ENCODE peak calls at places on chromosome 11, in nine cellular contexts. J is sigmoid colon, M is left ventricle myocardium inferior, N is GM12865, R is epithelial cell of esophagus, E is AG10803, F is astrocyte of the spinal cord, O is A549, W is ovary. B is an unnamed sample.
A peak's percentile ranks its signal among the peaks of the same experiment; 100 is the strongest.

GRCh38 chr11:120129570-120129969 is 8.3 kb downstream of the TRIM29 start:
- DNase-seq in M (peak; percentile 2), R (no peak), E (no peak), J (peak; percentile 55), O (no peak), F (no peak), W (no peak), N (no peak), B (no peak)

GRCh38 chr11:77299528-77299993 is 1.9 kb downstream of the GDPD4 start:
- DNase-seq in N (no peak), W (no peak), F (no peak), R (peak; percentile 97), M (no peak), E (no peak), O (peak; percentile 56), J (no peak), B (no peak)

GRCh38 chr11:27401760-27402316 is 38.8 kb upstream of the CCDC34 start:
- DNase-seq in F (no peak), J (no peak), M (no peak), R (peak; percentile 54), O (no peak), W (no peak), E (no peak), N (no peak), B (no peak)

GRCh38 chr11:15114501-15115475 is at the start of gene INSC:
- DNase-seq in J (no peak), M (peak; percentile 18), W (no peak), F (no peak), N (no peak), O (no peak), E (peak; percentile 17), R (no peak), B (no peak)

GRCh38 chr11:112925516-112926310 is 35.5 kb upstream of the NCAM1 start:
- DNase-seq in M (no peak), O (no peak), N (no peak), F (no peak), E (no peak), W (no peak), J (no peak), R (peak; percentile 58), B (no peak)

GRCh38 chr11:70567680-70568503 is 169.6 kb downstream of the CTTN start:
- DNase-seq in E (peak; percentile 54), M (peak; percentile 55), N (no peak), W (peak; percentile 31), R (peak; percentile 32), F (peak; percentile 26), O (no peak), J (peak; percentile 76), B (no peak)

GRCh38 chr11:130247289-130247688 is 67.4 kb downstream of the ZBTB44 start:
- DNase-seq in J (no peak), O (no peak), M (no peak), F (no peak), W (no peak), N (no peak), R (no peak), E (no peak), B (no peak)

GRCh38 chr11:121544956-121545355 is 92.2 kb upstream of the SORL1-AS1 start:
- DNase-seq in W (no peak), O (no peak), N (no peak), E (no peak), F (no peak), R (no peak), M (no peak), J (no peak), B (no peak)

GRCh38 chr11:87602776-87603175 is 565.0 kb downstream of the TMEM135 start:
- DNase-seq in E (no peak), N (no peak), J (no peak), W (no peak), O (no peak), M (no peak), F (no peak), R (peak; percentile 57), B (no peak)

GRCh38 chr11:662689-663274 is 25.7 kb downstream of the DRD4 start:
- DNase-seq in F (peak; percentile 58), N (peak; percentile 63), M (peak; percentile 59), E (peak; percentile 57), W (peak; percentile 68), O (peak; percentile 96), J (no peak), R (peak; percentile 59), B (peak; percentile 18)

GRCh38 chr11:47592970-47593369 is 1.2 kb downstream of the C1QTNF4 start:
- DNase-seq in O (no peak), R (no peak), F (no peak), E (no peak), M (no peak), W (no peak), N (no peak), J (no peak), B (no peak)

GRCh38 chr11:47593492-47593933 is 698 bp downstream of the C1QTNF4 start:
- DNase-seq in R (no peak), O (no peak), J (no peak), W (no peak), F (no peak), E (no peak), M (no peak), N (no peak), B (no peak)

GRCh38 chr11:47595967-47596366 is 1.8 kb upstream of the C1QTNF4 start:
- DNase-seq in N (no peak), W (no peak), J (no peak), O (no peak), F (no peak), R (no peak), M (no peak), E (no peak), B (no peak)

GRCh38 chr11:47595029-47595428 is 818 bp upstream of the C1QTNF4 start:
- DNase-seq in N (no peak), O (no peak), F (no peak), R (no peak), W (no peak), J (no peak), M (peak; percentile 57), E (no peak), B (no peak)

GRCh38 chr11:47593934-47594855 is at the start of gene C1QTNF4:
- DNase-seq in M (no peak), J (no peak), E (no peak), F (no peak), O (no peak), W (no peak), R (no peak), N (no peak), B (no peak)
- H3K4me3 ChIP-seq in M (peak within 1 kb of the TSS; percentile 51), J (peak within 1 kb of the TSS; percentile 29), E (peak within 1 kb of the TSS; percentile 27), F (peak within 1 kb of the TSS; percentile 6), O (peak within 1 kb of the TSS; percentile 40), W (no peak within 1 kb of the TSS), R (no peak within 1 kb of the TSS), N (no peak within 1 kb of the TSS), B (peak within 1 kb of the TSS; percentile 37)

DNA sequence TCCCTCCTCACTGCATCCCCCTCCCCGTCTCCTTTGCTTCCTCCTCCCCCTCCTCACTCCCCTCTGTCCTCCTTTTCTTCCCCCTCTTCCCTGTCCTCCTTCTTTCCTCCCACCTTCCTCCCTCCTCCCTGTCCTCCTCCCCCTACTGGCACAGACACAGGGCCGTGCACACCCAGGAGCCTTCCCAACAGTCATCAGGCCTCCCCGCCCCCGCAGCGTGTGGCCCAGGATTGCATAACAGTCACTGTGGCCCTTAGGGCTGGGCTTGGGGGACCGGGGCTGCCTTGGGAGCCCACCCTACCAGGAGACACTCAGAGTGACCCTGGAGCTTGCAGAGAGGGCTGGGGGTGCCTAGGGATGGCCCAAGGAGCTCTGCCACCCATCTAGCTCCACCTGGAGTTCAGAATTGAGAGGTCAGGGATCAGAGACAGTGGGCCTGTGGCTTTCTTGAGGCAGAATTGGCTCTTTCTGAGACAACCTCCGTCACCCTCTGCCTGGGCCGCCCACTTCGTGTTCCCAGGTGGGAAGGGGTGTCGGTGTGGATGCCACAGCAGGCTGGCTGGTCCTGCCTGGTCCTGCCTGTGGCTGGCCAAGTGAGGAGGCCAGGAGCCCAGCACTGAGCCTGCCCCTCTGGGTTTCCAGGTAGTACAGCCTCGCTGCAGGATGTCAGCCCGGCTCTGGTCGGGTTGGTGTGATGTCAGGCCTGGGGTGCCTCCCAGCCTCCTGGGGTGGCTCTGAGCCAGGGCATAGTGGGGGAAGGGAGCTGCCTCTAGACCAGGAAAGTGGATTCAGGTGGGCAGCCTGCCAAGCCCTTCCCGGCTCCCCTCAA is 1.6 kb downstream of the SPI1 start:
- DNase-seq in O (no peak), N (no peak), E (no peak), M (peak; percentile 53), F (no peak), W (no peak), J (no peak), R (peak; percentile 30), B (no peak)
- TF ChIP-seq CTCF in O (no peak), N (no peak), E (no peak), M (no peak), F (no peak), W (no peak), J (no peak), R (no peak), B (no peak)

DNA sequence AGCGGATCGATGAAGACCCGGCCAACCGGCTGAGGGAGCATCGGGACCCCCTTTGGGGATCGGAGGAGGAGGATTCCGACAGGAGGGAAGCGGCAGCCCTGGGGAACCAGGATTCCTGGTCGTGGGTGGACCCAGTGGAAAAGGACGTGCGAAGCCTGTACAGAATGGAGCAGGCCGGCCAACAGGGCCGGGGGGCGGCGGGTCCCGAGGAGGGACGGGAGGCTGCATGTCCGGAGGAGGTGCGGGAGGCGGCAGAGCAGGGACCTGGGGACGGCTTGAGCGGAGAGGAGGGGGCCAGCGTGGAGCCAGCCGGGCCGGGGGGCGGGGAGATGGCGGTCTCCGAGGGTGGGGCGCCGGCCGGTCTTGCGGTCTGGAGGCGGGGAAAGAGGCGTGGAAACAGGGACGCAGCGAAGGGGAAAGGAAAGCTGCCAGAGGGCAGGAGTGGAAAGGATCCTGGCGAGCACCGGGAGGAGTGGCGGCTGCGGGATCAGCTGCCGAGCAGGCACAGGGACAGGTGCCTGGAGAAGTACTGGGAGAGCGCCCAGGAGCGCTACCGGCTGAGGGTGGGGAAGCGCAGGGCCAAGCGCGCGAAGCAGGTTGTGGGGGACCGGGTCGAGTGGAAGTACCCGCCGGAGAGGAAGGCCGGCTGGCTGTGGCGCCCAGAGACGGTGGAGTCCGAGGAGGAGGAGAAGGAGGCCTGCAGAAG is at the start of gene ANO5:
- DNase-seq in W (peak; percentile 36), F (no peak), O (peak; percentile 71), N (peak; percentile 29), M (peak; percentile 83), R (peak; percentile 8), E (no peak), J (peak; percentile 81), B (no peak)
- H3K4me3 ChIP-seq in W (peak within 1 kb of the TSS; percentile 57), F (peak within 1 kb of the TSS; percentile 38), O (peak within 1 kb of the TSS; percentile 68), N (peak within 1 kb of the TSS; percentile 33), M (peak within 1 kb of the TSS; percentile 79), R (peak within 1 kb of the TSS; percentile 9), E (peak within 1 kb of the TSS; percentile 37), J (peak within 1 kb of the TSS; percentile 73), B (peak within 1 kb of the TSS; percentile 51)

DNA sequence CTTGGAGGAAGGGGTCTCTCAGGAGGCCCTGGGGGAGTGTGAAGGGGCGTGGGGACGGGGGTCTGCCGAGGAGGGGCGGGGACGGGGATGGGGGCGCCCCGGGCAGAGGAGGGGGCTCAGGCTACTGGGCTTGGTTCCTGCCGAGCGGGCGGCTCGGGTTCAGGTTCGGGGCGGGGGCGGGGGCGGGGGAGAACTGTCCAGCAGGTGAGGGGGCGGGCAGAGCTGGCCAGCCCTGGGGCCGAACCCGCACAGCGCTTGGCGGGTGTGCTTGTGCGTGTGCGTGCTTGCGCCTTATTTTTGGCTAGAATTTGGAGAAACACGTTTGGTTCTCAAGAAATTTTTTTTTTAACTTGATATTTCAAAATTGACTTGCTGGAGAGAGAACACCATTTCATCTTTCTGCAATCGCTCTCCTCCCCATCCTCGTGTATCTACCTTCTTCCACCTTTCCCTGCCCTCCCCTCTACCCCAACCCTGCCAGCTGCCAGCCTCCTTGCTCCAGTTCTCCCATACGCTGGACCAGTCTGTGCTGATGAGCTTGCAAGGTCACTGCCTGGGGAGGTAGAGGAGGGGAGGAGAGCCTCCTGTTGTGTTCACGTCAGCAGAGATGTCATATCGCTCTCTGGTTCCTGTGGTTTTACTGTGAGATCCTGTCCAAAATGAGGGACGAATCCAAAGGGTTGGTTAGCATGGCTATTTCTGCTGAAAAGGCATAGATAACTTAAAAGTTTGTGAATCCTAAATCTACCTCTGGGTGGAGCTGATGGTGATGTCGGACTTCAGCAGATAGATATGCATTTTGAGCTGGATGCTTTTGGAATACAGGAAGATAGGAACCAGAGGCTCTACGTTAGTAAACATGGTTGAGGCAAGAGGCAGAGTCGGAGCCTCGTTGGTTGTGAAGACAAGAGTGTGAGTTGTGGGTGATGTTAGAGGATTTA is 668 bp downstream of the MADD start:
- DNase-seq in O (peak; percentile 44), F (peak; percentile 62), W (no peak), N (peak; percentile 41), R (peak; percentile 50), J (peak; percentile 74), E (peak; percentile 55), M (no peak), B (no peak)
- TF ChIP-seq CTCF in O (peak; percentile 30), F (peak; percentile 23), W (no peak), N (no peak), R (peak; percentile 29), J (no peak), E (peak; percentile 34), M (no peak), B (peak; percentile 31)

B was measured in astrocyte of the cerebellum.